ENCODE peak calls at places on chromosomes 13 and 19, in four cellular contexts. U is heart right ventricle, S is AG10803, A is cardiac fibroblast. Y is an unnamed sample.

GRCh38 chr19:14105680-14106079 is 11.9 kb downstream of the PRKACA start:
- DNase-seq in A (no peak), S (no peak), U (no peak), Y (no peak)

GRCh38 chr13:111152836-111153235 is 37.7 kb downstream of the ARHGEF7 start:
- DNase-seq in U (no peak), S (no peak), A (peak; percentile 11), Y (no peak)

GRCh38 chr13:20495087-20496023 is 30.3 kb downstream of the CRYL1 start:
- DNase-seq in U (peak; percentile 55), A (peak; percentile 82), S (peak; percentile 69), Y (peak; percentile 40)

GRCh38 chr19:7742575-7742974 is 4.8 kb downstream of the CD209 start:
- DNase-seq in S (no peak), U (no peak), A (no peak), Y (no peak)

GRCh38 chr13:83498486-83499190 is 383.6 kb downstream of the SLITRK1 start:
- DNase-seq in U (no peak), S (peak; percentile 1), A (peak; percentile 10), Y (no peak)

GRCh38 chr13:81609335-81609734 is 1268.4 kb upstream of the SPRY2 start:
- DNase-seq in A (no peak), U (no peak), S (no peak), Y (no peak)

GRCh38 chr13:97432232-97432916 is 1.6 kb upstream of the RAP2A start:
- DNase-seq in S (no peak), A (no peak), U (no peak), Y (no peak)

GRCh38 chr19:3700242-3701032 is at the start of gene PIP5K1C:
- DNase-seq in A (peak; percentile 89), U (peak; percentile 89), S (peak; percentile 77), Y (peak; percentile 92)

GRCh38 chr19:12603714-12604113 is 6.9 kb downstream of the ZNF490 start:
- DNase-seq in U (no peak), S (peak; percentile 36), A (no peak), Y (peak; percentile 26)

GRCh38 chr13:42600943-42601342 is 27.0 kb downstream of the TNFSF11 start:
- DNase-seq in U (no peak), A (no peak), S (no peak), Y (no peak)

GRCh38 chr19:39236527-39236926 is 8.3 kb downstream of the IFNL3 start:
- DNase-seq in U (no peak), A (no peak), S (no peak), Y (peak; percentile 11)

GRCh38 chr13:79973533-79973963 is 367.4 kb downstream of the SPRY2 start:
- DNase-seq in U (peak; percentile 62), S (no peak), A (no peak), Y (no peak)

GRCh38 chr19:34300962-34301361 is 46.6 kb downstream of the GARRE1 start:
- DNase-seq in A (no peak), U (no peak), S (no peak), Y (no peak)

GRCh38 chr19:15417699-15418098 is 1.1 kb downstream of the AKAP8L start:
- DNase-seq in U (no peak), S (no peak), A (peak; percentile 25), Y (no peak)

GRCh38 chr19:1522838-1523237 is 1.0 kb upstream of the PLK5 start:
- DNase-seq in S (no peak), U (no peak), A (no peak), Y (no peak)

GRCh38 chr13:45826741-45827140 is 24.8 kb downstream of the SIAH3 start:
- DNase-seq in U (no peak), A (no peak), S (no peak), Y (no peak)

GRCh38 chr19:38021356-38021755 is 114.3 kb downstream of the SIPA1L3 start:
- DNase-seq in S (no peak), A (no peak), U (no peak), Y (no peak)

GRCh38 chr13:28486144-28486543 is 8.8 kb downstream of the FLT1 start:
- DNase-seq in S (no peak), U (no peak), A (no peak), Y (no peak)

GRCh38 chr13:50122465-50122864 is 107.2 kb downstream of the KCNRG start:
- DNase-seq in S (no peak), A (no peak), U (no peak), Y (no peak)

GRCh38 chr19:5903054-5903501 is 512 bp downstream of the NDUFA11 start:
- DNase-seq in U (no peak), S (peak; percentile 60), A (peak; percentile 53), Y (no peak)

GRCh38 chr13:107466326-107466725 is 749.0 kb downstream of the LIG4 start:
- DNase-seq in S (peak; percentile 9), A (no peak), U (no peak), Y (no peak)

GRCh38 chr19:30692517-30692870 is 320.3 kb downstream of the ZNF536 start:
- DNase-seq in S (peak; percentile 45), A (peak; percentile 1), U (no peak), Y (no peak)

GRCh38 chr13:107450426-107450825 is 764.9 kb downstream of the LIG4 start:
- DNase-seq in A (peak; percentile 21), U (no peak), S (no peak), Y (no peak)

GRCh38 chr13:76048675-76049396 is 412.7 kb downstream of the LMO7 start:
- DNase-seq in S (no peak), U (no peak), A (no peak), Y (no peak)

GRCh38 chr19:3285647-3286176 is 61.3 kb downstream of the CELF5 start:
- DNase-seq in A (peak; percentile 28), S (no peak), U (no peak), Y (peak; percentile 16)

GRCh38 chr13:39217471-39217870 is 179.2 kb downstream of the NHLRC3 start:
- DNase-seq in U (no peak), S (no peak), A (no peak), Y (no peak)

GRCh38 chr19:5718579-5719273 is 1.2 kb downstream of the LONP1 start:
- DNase-seq in S (peak; percentile 94), U (no peak), A (peak; percentile 77), Y (no peak)

GRCh38 chr13:111323950-111324651 is 3.7 kb downstream of the TEX29 start:
- DNase-seq in U (no peak), A (no peak), S (no peak), Y (no peak)

GRCh38 chr19:5542665-5543064 is 25.1 kb downstream of the TINCR start:
- DNase-seq in U (no peak), A (peak; percentile 9), S (no peak), Y (no peak)

GRCh38 chr19:13129384-13129783 is 11.3 kb downstream of the NACC1 start:
- DNase-seq in U (no peak), S (no peak), A (no peak), Y (no peak)

GRCh38 chr13:111122056-111122455 is 6.9 kb downstream of the ARHGEF7 start:
- DNase-seq in U (no peak), A (no peak), S (no peak), Y (no peak)

GRCh38 chr19:2040647-2041435 is 10.2 kb downstream of the MKNK2 start:
- DNase-seq in U (peak; percentile 16), A (no peak), S (no peak), Y (no peak)

GRCh38 chr13:28522871-28523270 is 27.9 kb upstream of the FLT1 start:
- DNase-seq in U (no peak), A (no peak), S (no peak), Y (no peak)

GRCh38 chr13:48500652-48501197 is 32.2 kb downstream of the RCBTB2 start:
- DNase-seq in A (peak; percentile 85), U (no peak), S (peak; percentile 93), Y (no peak)

GRCh38 chr19:11528551-11529341 is at the start of gene ECSIT:
- DNase-seq in A (peak; percentile 99), U (peak; percentile 98), S (peak; percentile 99), Y (peak; percentile 88)

GRCh38 chr19:11535792-11536595 is 2.7 kb upstream of the CNN1 start:
- DNase-seq in A (peak; percentile 92), U (peak; percentile 90), S (peak; percentile 81), Y (peak; percentile 71)

GRCh38 chr19:11534538-11534937 is 4.1 kb upstream of the CNN1 start:
- DNase-seq in U (no peak), A (no peak), S (no peak), Y (no peak)

GRCh38 chr19:11530432-11530831 is 1.5 kb upstream of the ECSIT start:
- DNase-seq in A (peak; percentile 88), S (peak; percentile 59), U (peak; percentile 78), Y (no peak)
- TF ChIP-seq CTCF in A (peak; percentile 34), S (peak; percentile 24), U (no peak), Y (no peak)

GRCh38 chr19:32336259-32337111 is 8.9 kb upstream of the ZNF507 start:
- DNase-seq in A (peak; percentile 80), S (peak; percentile 44), U (no peak), Y (no peak)
- TF ChIP-seq CTCF in A (peak; percentile 7), S (peak; percentile 30), U (no peak), Y (no peak)

GRCh38 chr19:42023943-42024260 is 29.9 kb upstream of the ATP1A3 start:
- DNase-seq in A (no peak), S (no peak), U (no peak), Y (no peak)
- TF ChIP-seq CTCF in A (no peak), S (no peak), U (no peak), Y (no peak)

GRCh38 chr19:22882797-22883196 is 50.7 kb downstream of the ZNF723 start:
- DNase-seq in S (peak; percentile 4), U (peak; percentile 5), A (peak; percentile 11), Y (no peak)
- TF ChIP-seq CTCF in S (peak; percentile 12), U (peak; percentile 21), A (peak; percentile 22), Y (no peak)

GRCh38 chr19:44754743-44755066 is 6.2 kb downstream of the BCL3 start:
- DNase-seq in A (no peak), S (no peak), U (no peak), Y (no peak)

GRCh38 chr19:44753619-44753931 is 5.1 kb downstream of the BCL3 start:
- DNase-seq in U (no peak), A (no peak), S (no peak), Y (no peak)

GRCh38 chr19:44753932-44754742 is 5.6 kb downstream of the BCL3 start:
- DNase-seq in S (peak; percentile 86), U (peak; percentile 96), A (peak; percentile 96), Y (peak; percentile 76)

GRCh38 chr19:44752123-44752815 is 3.8 kb downstream of the BCL3 start:
- DNase-seq in U (no peak), A (no peak), S (no peak), Y (no peak)

GRCh38 chr19:44752816-44753618 is 4.5 kb downstream of the BCL3 start:
- DNase-seq in S (peak; percentile 94), U (peak; percentile 94), A (peak; percentile 99), Y (peak; percentile 91)
- TF ChIP-seq CTCF in S (peak; percentile 15), U (no peak), A (peak; percentile 10), Y (no peak)

GRCh38 chr13:32415019-32415418 is 12.9 kb downstream of the N4BP2L1 start:
- DNase-seq in U (no peak), A (peak; percentile 26), S (no peak), Y (no peak)
- TF ChIP-seq CTCF in U (no peak), A (peak; percentile 82), S (peak; percentile 51), Y (peak; percentile 34)

Y was measured in CD4-positive, alpha-beta T cell.